ENCODE peak calls at places on chromosomes 11 and 22, in seven cellular contexts. One of them, this sample, is unnamed.

GRCh38 chr11:106482920-106483761 is 405.7 kb downstream of the AASDHPPT start:
- DNase-seq in brain microvascular endothelial cell: peak; percentile 66
- DNase-seq in astrocyte: peak; percentile 89
- DNase-seq in left ventricle myocardium inferior: no peak
- DNase-seq in AG04449: no peak
- DNase-seq in lower lobe of right lung: no peak
- DNase-seq in SK-N-SH: no peak
- DNase-seq in this sample: peak; percentile 57

GRCh38 chr22:36865346-36865745 is 4.5 kb downstream of the NCF4 start:
- DNase-seq in brain microvascular endothelial cell: no peak
- DNase-seq in astrocyte: no peak
- DNase-seq in left ventricle myocardium inferior: no peak
- DNase-seq in AG04449: no peak
- DNase-seq in lower lobe of right lung: no peak
- DNase-seq in SK-N-SH: no peak
- DNase-seq in this sample: no peak

GRCh38 chr11:86637976-86638375 is 34.4 kb downstream of the ME3 start:
- DNase-seq in brain microvascular endothelial cell: no peak
- DNase-seq in astrocyte: peak; percentile 66
- DNase-seq in left ventricle myocardium inferior: no peak
- DNase-seq in AG04449: no peak
- DNase-seq in lower lobe of right lung: no peak
- DNase-seq in SK-N-SH: no peak
- DNase-seq in this sample: no peak

GRCh38 chr22:19569976-19570375 is 45.8 kb upstream of the CLDN5 start:
- DNase-seq in brain microvascular endothelial cell: no peak
- DNase-seq in astrocyte: no peak
- DNase-seq in left ventricle myocardium inferior: no peak
- DNase-seq in AG04449: no peak
- DNase-seq in lower lobe of right lung: no peak
- DNase-seq in SK-N-SH: no peak
- DNase-seq in this sample: no peak

GRCh38 chr11:29750392-29750791 is 266.4 kb downstream of the KCNA4 start:
- DNase-seq in brain microvascular endothelial cell: no peak
- DNase-seq in astrocyte: no peak
- DNase-seq in left ventricle myocardium inferior: no peak
- DNase-seq in AG04449: no peak
- DNase-seq in lower lobe of right lung: no peak
- DNase-seq in SK-N-SH: no peak
- DNase-seq in this sample: no peak

GRCh38 chr11:47850337-47850736 is 2.2 kb upstream of the NUP160 start:
- DNase-seq in brain microvascular endothelial cell: no peak
- DNase-seq in astrocyte: no peak
- DNase-seq in left ventricle myocardium inferior: no peak
- DNase-seq in AG04449: no peak
- DNase-seq in lower lobe of right lung: no peak
- DNase-seq in SK-N-SH: no peak
- DNase-seq in this sample: no peak

GRCh38 chr11:77324508-77324907 is 23.0 kb upstream of the GDPD4 start:
- DNase-seq in brain microvascular endothelial cell: peak; percentile 16
- DNase-seq in astrocyte: no peak
- DNase-seq in left ventricle myocardium inferior: no peak
- DNase-seq in AG04449: no peak
- DNase-seq in lower lobe of right lung: no peak
- DNase-seq in SK-N-SH: no peak
- DNase-seq in this sample: no peak

GRCh38 chr11:23124996-23125395 is 264.7 kb upstream of the CCDC179 start:
- DNase-seq in brain microvascular endothelial cell: no peak
- DNase-seq in astrocyte: no peak
- DNase-seq in left ventricle myocardium inferior: no peak
- DNase-seq in AG04449: no peak
- DNase-seq in lower lobe of right lung: no peak
- DNase-seq in SK-N-SH: no peak
- DNase-seq in this sample: no peak

GRCh38 chr22:45551310-45552016 is 48.8 kb downstream of the FBLN1 start:
- DNase-seq in brain microvascular endothelial cell: no peak
- DNase-seq in astrocyte: no peak
- DNase-seq in left ventricle myocardium inferior: no peak
- DNase-seq in AG04449: no peak
- DNase-seq in lower lobe of right lung: no peak
- DNase-seq in SK-N-SH: no peak
- DNase-seq in this sample: no peak

GRCh38 chr22:17191163-17191562 is 28.1 kb downstream of the ADA2 start:
- DNase-seq in brain microvascular endothelial cell: peak; percentile 53
- DNase-seq in astrocyte: peak; percentile 66
- DNase-seq in left ventricle myocardium inferior: no peak
- DNase-seq in AG04449: no peak
- DNase-seq in lower lobe of right lung: no peak
- DNase-seq in SK-N-SH: no peak
- DNase-seq in this sample: peak; percentile 29

GRCh38 chr11:88367310-88367709 is 29.8 kb upstream of the CTSC start:
- DNase-seq in brain microvascular endothelial cell: no peak
- DNase-seq in astrocyte: no peak
- DNase-seq in left ventricle myocardium inferior: no peak
- DNase-seq in AG04449: no peak
- DNase-seq in lower lobe of right lung: no peak
- DNase-seq in SK-N-SH: no peak
- DNase-seq in this sample: no peak

GRCh38 chr11:85076535-85077330 is 550.4 kb downstream of the DLG2 start:
- DNase-seq in brain microvascular endothelial cell: peak; percentile 63
- DNase-seq in astrocyte: peak; percentile 85
- DNase-seq in left ventricle myocardium inferior: no peak
- DNase-seq in AG04449: no peak
- DNase-seq in lower lobe of right lung: no peak
- DNase-seq in SK-N-SH: no peak
- DNase-seq in this sample: peak; percentile 67

GRCh38 chr11:68839953-68840641 is 1.6 kb downstream of the CPT1A start:
- DNase-seq in brain microvascular endothelial cell: no peak
- DNase-seq in astrocyte: no peak
- DNase-seq in left ventricle myocardium inferior: no peak
- DNase-seq in AG04449: no peak
- DNase-seq in lower lobe of right lung: no peak
- DNase-seq in SK-N-SH: no peak
- DNase-seq in this sample: peak; percentile 42

GRCh38 chr11:112227002-112227401 is 774 bp downstream of the PTS start:
- DNase-seq in brain microvascular endothelial cell: peak; percentile 31
- DNase-seq in astrocyte: peak; percentile 40
- DNase-seq in left ventricle myocardium inferior: no peak
- DNase-seq in AG04449: no peak
- DNase-seq in lower lobe of right lung: no peak
- DNase-seq in SK-N-SH: peak; percentile 35
- DNase-seq in this sample: peak; percentile 60
- H3K4me3 ChIP-seq in brain microvascular endothelial cell: peak overlapping the region; percentile 72
- H3K4me3 ChIP-seq in astrocyte: peak overlapping the region; percentile 90
- H3K4me3 ChIP-seq in left ventricle myocardium inferior: peak overlapping the region; percentile 71
- H3K4me3 ChIP-seq in AG04449: peak overlapping the region; percentile 83
- H3K4me3 ChIP-seq in lower lobe of right lung: peak overlapping the region; percentile 69
- H3K4me3 ChIP-seq in SK-N-SH: peak overlapping the region; percentile 91
- H3K4me3 ChIP-seq in this sample: peak overlapping the region; percentile 93

DNA sequence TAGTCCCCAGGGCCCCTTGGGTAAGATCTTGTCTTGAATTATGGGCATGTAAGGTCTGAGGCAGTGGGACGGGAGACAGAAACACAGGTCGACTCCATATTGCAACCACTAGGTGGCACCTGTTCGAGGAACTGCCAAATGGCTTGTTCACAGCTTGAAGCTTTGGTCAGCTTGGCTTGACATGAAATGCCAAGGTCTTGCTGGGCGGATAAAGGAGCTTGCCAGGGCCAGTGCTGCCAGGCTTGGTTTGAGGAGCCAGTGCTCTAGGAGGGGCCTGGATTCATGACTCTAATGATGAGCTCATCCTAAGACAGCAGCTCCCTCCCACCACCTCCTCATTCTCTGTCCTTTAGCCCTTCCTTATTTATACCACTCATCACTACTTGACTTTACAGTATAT is 11.9 kb upstream of the NRIP3 start:
- DNase-seq in brain microvascular endothelial cell: peak; percentile 67
- DNase-seq in astrocyte: peak; percentile 59
- DNase-seq in left ventricle myocardium inferior: peak; percentile 29
- DNase-seq in AG04449: peak; percentile 5
- DNase-seq in lower lobe of right lung: peak; percentile 56
- DNase-seq in SK-N-SH: peak; percentile 76
- DNase-seq in this sample: peak; percentile 83
- TF ChIP-seq CTCF in brain microvascular endothelial cell: peak; percentile 89
- TF ChIP-seq CTCF in astrocyte: peak; percentile 82
- TF ChIP-seq CTCF in left ventricle myocardium inferior: peak; percentile 85
- TF ChIP-seq CTCF in AG04449: peak; percentile 81
- TF ChIP-seq CTCF in lower lobe of right lung: peak; percentile 79
- TF ChIP-seq CTCF in SK-N-SH: peak; percentile 75
- TF ChIP-seq CTCF in this sample: peak; percentile 79

GRCh38 chr11:2693851-2694261 is 5.9 kb downstream of the KCNQ1OT1 start:
- DNase-seq in brain microvascular endothelial cell: no peak
- DNase-seq in astrocyte: no peak
- DNase-seq in left ventricle myocardium inferior: peak; percentile 7
- DNase-seq in AG04449: no peak
- DNase-seq in lower lobe of right lung: no peak
- DNase-seq in SK-N-SH: no peak
- DNase-seq in this sample: no peak

GRCh38 chr11:2696461-2696860 is 3.3 kb downstream of the KCNQ1OT1 start:
- DNase-seq in brain microvascular endothelial cell: no peak
- DNase-seq in astrocyte: no peak
- DNase-seq in left ventricle myocardium inferior: no peak
- DNase-seq in AG04449: no peak
- DNase-seq in lower lobe of right lung: no peak
- DNase-seq in SK-N-SH: no peak
- DNase-seq in this sample: no peak

GRCh38 chr11:2694495-2694894 is 5.3 kb downstream of the KCNQ1OT1 start:
- DNase-seq in brain microvascular endothelial cell: no peak
- DNase-seq in astrocyte: no peak
- DNase-seq in left ventricle myocardium inferior: no peak
- DNase-seq in AG04449: no peak
- DNase-seq in lower lobe of right lung: no peak
- DNase-seq in SK-N-SH: no peak
- DNase-seq in this sample: no peak

GRCh38 chr11:2693271-2693833 is 6.4 kb downstream of the KCNQ1OT1 start:
- DNase-seq in brain microvascular endothelial cell: no peak
- DNase-seq in astrocyte: no peak
- DNase-seq in left ventricle myocardium inferior: no peak
- DNase-seq in AG04449: no peak
- DNase-seq in lower lobe of right lung: no peak
- DNase-seq in SK-N-SH: no peak
- DNase-seq in this sample: no peak

GRCh38 chr11:2694995-2695939 is 4.5 kb downstream of the KCNQ1OT1 start:
- DNase-seq in brain microvascular endothelial cell: no peak
- DNase-seq in astrocyte: no peak
- DNase-seq in left ventricle myocardium inferior: peak; percentile 2
- DNase-seq in AG04449: no peak
- DNase-seq in lower lobe of right lung: no peak
- DNase-seq in SK-N-SH: no peak
- DNase-seq in this sample: no peak
- H3K4me3 ChIP-seq in brain microvascular endothelial cell: no peak overlapping the region
- H3K4me3 ChIP-seq in astrocyte: no peak overlapping the region
- H3K4me3 ChIP-seq in left ventricle myocardium inferior: no peak overlapping the region
- H3K4me3 ChIP-seq in AG04449: no peak overlapping the region
- H3K4me3 ChIP-seq in lower lobe of right lung: no peak overlapping the region
- H3K4me3 ChIP-seq in SK-N-SH: no peak overlapping the region
- H3K4me3 ChIP-seq in this sample: peak overlapping the region; percentile 10

DNA sequence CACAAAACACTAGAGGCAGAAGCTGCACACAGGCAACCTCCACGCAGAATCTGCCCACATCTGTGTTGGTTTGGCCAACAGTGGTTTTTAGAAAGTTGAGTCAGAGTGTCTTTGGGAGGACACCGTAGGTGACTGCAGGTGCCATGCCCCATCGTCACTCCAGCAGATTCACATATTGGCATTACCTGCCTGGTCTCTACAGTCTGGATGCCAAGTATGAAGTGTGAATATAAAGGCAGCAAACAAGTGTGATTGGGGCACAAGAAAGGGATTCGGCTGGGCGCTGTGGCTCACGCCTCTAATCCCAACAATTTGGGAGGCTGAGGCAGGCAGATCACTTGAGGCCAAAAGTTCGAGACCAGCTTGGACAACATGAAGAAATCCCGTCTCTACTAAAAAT is 11.0 kb upstream of the FXYD2 start:
- DNase-seq in brain microvascular endothelial cell: no peak
- DNase-seq in astrocyte: no peak
- DNase-seq in left ventricle myocardium inferior: no peak
- DNase-seq in AG04449: no peak
- DNase-seq in lower lobe of right lung: no peak
- DNase-seq in SK-N-SH: no peak
- DNase-seq in this sample: no peak
- TF ChIP-seq CTCF in brain microvascular endothelial cell: no peak
- TF ChIP-seq CTCF in astrocyte: no peak
- TF ChIP-seq CTCF in left ventricle myocardium inferior: no peak
- TF ChIP-seq CTCF in AG04449: no peak
- TF ChIP-seq CTCF in lower lobe of right lung: no peak
- TF ChIP-seq CTCF in SK-N-SH: no peak
- TF ChIP-seq CTCF in this sample: no peak

GRCh38 chr11:122435540-122436187 is 219.9 kb upstream of the UBASH3B start:
- DNase-seq in brain microvascular endothelial cell: no peak
- DNase-seq in astrocyte: no peak
- DNase-seq in left ventricle myocardium inferior: no peak
- DNase-seq in AG04449: no peak
- DNase-seq in lower lobe of right lung: no peak
- DNase-seq in SK-N-SH: no peak
- DNase-seq in this sample: no peak

GRCh38 chr11:122441702-122442092 is 213.8 kb upstream of the UBASH3B start:
- DNase-seq in brain microvascular endothelial cell: no peak
- DNase-seq in astrocyte: no peak
- DNase-seq in left ventricle myocardium inferior: no peak
- DNase-seq in AG04449: no peak
- DNase-seq in lower lobe of right lung: no peak
- DNase-seq in SK-N-SH: no peak
- DNase-seq in this sample: peak; percentile 16

GRCh38 chr11:122439911-122440782 is 215.4 kb upstream of the UBASH3B start:
- DNase-seq in brain microvascular endothelial cell: peak; percentile 34
- DNase-seq in astrocyte: peak; percentile 31
- DNase-seq in left ventricle myocardium inferior: peak; percentile 35
- DNase-seq in AG04449: no peak
- DNase-seq in lower lobe of right lung: no peak
- DNase-seq in SK-N-SH: peak; percentile 48
- DNase-seq in this sample: peak; percentile 47

GRCh38 chr11:122436188-122436555 is 219.3 kb upstream of the UBASH3B start:
- DNase-seq in brain microvascular endothelial cell: no peak
- DNase-seq in astrocyte: no peak
- DNase-seq in left ventricle myocardium inferior: no peak
- DNase-seq in AG04449: no peak
- DNase-seq in lower lobe of right lung: no peak
- DNase-seq in SK-N-SH: no peak
- DNase-seq in this sample: no peak

GRCh38 chr11:122440783-122441701 is 214.5 kb upstream of the UBASH3B start:
- DNase-seq in brain microvascular endothelial cell: peak; percentile 14
- DNase-seq in astrocyte: peak; percentile 1
- DNase-seq in left ventricle myocardium inferior: peak; percentile 43
- DNase-seq in AG04449: no peak
- DNase-seq in lower lobe of right lung: no peak
- DNase-seq in SK-N-SH: peak; percentile 48
- DNase-seq in this sample: peak; percentile 27
- H3K4me3 ChIP-seq in brain microvascular endothelial cell: peak overlapping the region; percentile 47
- H3K4me3 ChIP-seq in astrocyte: peak overlapping the region; percentile 47
- H3K4me3 ChIP-seq in left ventricle myocardium inferior: peak overlapping the region; percentile 71
- H3K4me3 ChIP-seq in AG04449: peak overlapping the region; percentile 33
- H3K4me3 ChIP-seq in lower lobe of right lung: peak overlapping the region; percentile 47
- H3K4me3 ChIP-seq in SK-N-SH: peak overlapping the region; percentile 31
- H3K4me3 ChIP-seq in this sample: peak overlapping the region; percentile 49

GRCh38 chr11:43924112-43924855 is 18.2 kb upstream of the C11orf96 start:
- DNase-seq in brain microvascular endothelial cell: no peak
- DNase-seq in astrocyte: no peak
- DNase-seq in left ventricle myocardium inferior: no peak
- DNase-seq in AG04449: no peak
- DNase-seq in lower lobe of right lung: no peak
- DNase-seq in SK-N-SH: peak; percentile 55
- DNase-seq in this sample: no peak
- TF ChIP-seq CTCF in brain microvascular endothelial cell: peak; percentile 47
- TF ChIP-seq CTCF in astrocyte: no peak
- TF ChIP-seq CTCF in left ventricle myocardium inferior: no peak
- TF ChIP-seq CTCF in AG04449: no peak
- TF ChIP-seq CTCF in lower lobe of right lung: no peak
- TF ChIP-seq CTCF in SK-N-SH: peak; percentile 33
- TF ChIP-seq CTCF in this sample: no peak

GRCh38 chr11:2945757-2946287 is 16.6 kb upstream of the PHLDA2 start:
- DNase-seq in brain microvascular endothelial cell: no peak
- DNase-seq in astrocyte: no peak
- DNase-seq in left ventricle myocardium inferior: no peak
- DNase-seq in AG04449: no peak
- DNase-seq in lower lobe of right lung: no peak
- DNase-seq in SK-N-SH: peak; percentile 36
- DNase-seq in this sample: no peak
- H3K4me3 ChIP-seq in brain microvascular endothelial cell: no peak overlapping the region
- H3K4me3 ChIP-seq in astrocyte: no peak overlapping the region
- H3K4me3 ChIP-seq in left ventricle myocardium inferior: peak overlapping the region; percentile 49
- H3K4me3 ChIP-seq in AG04449: no peak overlapping the region
- H3K4me3 ChIP-seq in lower lobe of right lung: peak overlapping the region; percentile 39
- H3K4me3 ChIP-seq in SK-N-SH: no peak overlapping the region
- H3K4me3 ChIP-seq in this sample: no peak overlapping the region